ENCODE peak calls at places on chromosomes 2 and 18, in ten cellular contexts. A, V, K, Y, D, W, M, C, N and Z are unnamed samples. For H3K4me1, the result is how much of the 10 kb centered on the place peaks cover.

GRCh38 chr2:226797289-226797988 is 2.2 kb downstream of the IRS1 start:
- DNase-seq in C (no peak), Y (no peak), V (no peak), D (no peak), A (no peak), M (peak), W (no peak), N (no peak), K (peak), Z (no peak)

GRCh38 chr18:68721681-68722583 is 7.0 kb upstream of the TMX3 start:
- DNase-seq in A (no peak), D (no peak), K (no peak), Y (no peak), N (no peak), V (no peak), W (peak), M (no peak), C (no peak), Z (no peak)

GRCh38 chr2:29923110-29923721 is 1.8 kb upstream of the ALK start:
- DNase-seq in C (peak), W (peak), N (peak), M (peak), K (peak), V (peak), Y (no peak), A (peak), D (no peak), Z (peak)

GRCh38 chr2:127103243-127104165 is 3.5 kb downstream of the BIN1 start:
- DNase-seq in V (no peak), C (no peak), A (no peak), D (no peak), Y (no peak), N (no peak), M (peak), W (no peak), K (peak), Z (no peak)

GRCh38 chr2:199230091-199230490 is 227.6 kb downstream of the SATB2 start:
- DNase-seq in N (no peak), W (no peak), Y (no peak), C (no peak), K (no peak), A (no peak), V (peak), M (no peak), D (no peak), Z (no peak)

GRCh38 chr18:9614401-9615279 is at the start of gene PPP4R1:
- DNase-seq in K (peak), V (peak), A (peak), C (peak), M (peak), D (peak), W (peak), Y (peak), N (peak), Z (peak)

GRCh38 chr2:151826737-151827157 is 1.5 kb downstream of the ARL5A start:
- DNase-seq in V (peak), M (no peak), N (no peak), C (peak), W (no peak), K (no peak), A (no peak), Y (no peak), D (no peak), Z (no peak)

GRCh38 chr2:111039984-111040383 is 80.7 kb upstream of the BCL2L11 start:
- DNase-seq in K (no peak), W (no peak), V (no peak), Y (no peak), C (no peak), N (peak), D (no peak), M (no peak), A (no peak), Z (no peak)

GRCh38 chr2:152415811-152416210 is 80.8 kb downstream of the FMNL2 start:
- DNase-seq in D (no peak), C (no peak), A (no peak), V (no peak), Y (no peak), K (no peak), M (no peak), W (no peak), N (no peak), Z (no peak)

GRCh38 chr2:183812091-183812490 is 687.8 kb downstream of the NUP35 start:
- DNase-seq in K (no peak), Y (no peak), A (no peak), N (no peak), M (no peak), C (no peak), W (no peak), V (peak), D (no peak), Z (no peak)

GRCh38 chr18:23718243-23718720 is 29.0 kb downstream of the LAMA3 start:
- DNase-seq in M (no peak), D (no peak), W (no peak), K (no peak), Y (no peak), A (no peak), V (peak), N (no peak), C (no peak), Z (no peak)

GRCh38 chr2:200219400-200220113 is 86.9 kb upstream of the SPATS2L start:
- DNase-seq in W (no peak), M (no peak), D (no peak), A (no peak), Y (no peak), V (no peak), N (no peak), C (no peak), K (no peak), Z (no peak)

GRCh38 chr2:11332596-11332995 is 11.8 kb downstream of the ROCK2 start:
- DNase-seq in W (no peak), D (no peak), Y (no peak), N (no peak), A (no peak), M (no peak), K (no peak), C (no peak), V (no peak), Z (no peak)

GRCh38 chr2:207983654-207984053 is 41.7 kb downstream of the PLEKHM3 start:
- DNase-seq in W (no peak), V (no peak), Y (no peak), M (no peak), K (no peak), N (no peak), C (no peak), A (no peak), D (no peak), Z (no peak)

GRCh38 chr18:10872297-10872696 is 277.1 kb downstream of the PIEZO2 start:
- DNase-seq in W (no peak), D (no peak), K (peak), Y (no peak), A (no peak), M (no peak), N (no peak), C (no peak), V (no peak), Z (no peak)

GRCh38 chr18:46676162-46676830 is 19.3 kb upstream of the LOXHD1 start:
- DNase-seq in C (peak), V (peak), M (no peak), A (no peak), D (no peak), K (no peak), N (no peak), Y (no peak), W (no peak), Z (peak)

GRCh38 chr2:68741805-68742306 is 7.2 kb downstream of the ARHGAP25 start:
- DNase-seq in C (no peak), Y (no peak), W (no peak), M (no peak), N (peak), K (no peak), D (no peak), A (no peak), V (no peak), Z (no peak)

GRCh38 chr2:23207871-23208270 is 177.1 kb upstream of the KLHL29 start:
- DNase-seq in A (no peak), M (peak), N (no peak), W (no peak), Y (no peak), D (no peak), K (no peak), C (peak), V (no peak), Z (no peak)

GRCh38 chr2:172038604-172039003 is 38.9 kb downstream of the METAP1D start:
- DNase-seq in A (no peak), W (no peak), Y (no peak), C (peak), D (no peak), M (no peak), V (peak), N (no peak), K (no peak), Z (peak)

GRCh38 chr2:30315391-30316055 is 84.2 kb downstream of the LBH start:
- DNase-seq in V (peak), K (no peak), Y (no peak), W (peak), C (no peak), M (no peak), N (no peak), A (no peak), D (no peak), Z (no peak)

GRCh38 chr2:16396171-16396570 is 269.5 kb downstream of the CYRIA start:
- DNase-seq in K (no peak), C (no peak), M (no peak), N (no peak), W (no peak), V (no peak), Y (no peak), D (no peak), A (no peak), Z (no peak)

GRCh38 chr18:42921261-42921737 is 194.2 kb downstream of the RIT2 start:
- DNase-seq in K (no peak), N (no peak), C (no peak), M (no peak), V (no peak), A (no peak), W (no peak), Y (no peak), D (no peak), Z (no peak)

GRCh38 chr2:68104111-68104835 is 41.5 kb upstream of the C1D start:
- DNase-seq in A (no peak), N (no peak), D (no peak), V (no peak), Y (no peak), C (no peak), M (no peak), K (no peak), W (no peak), Z (no peak)

GRCh38 chr2:240310645-240311044 is 124.8 kb upstream of the GPC1 start:
- DNase-seq in A (no peak), C (no peak), M (no peak), Y (no peak), N (no peak), D (no peak), W (no peak), K (no peak), V (no peak), Z (no peak)

GRCh38 chr2:46177461-46178089 is 119.6 kb upstream of the EPAS1 start:
- DNase-seq in D (no peak), A (no peak), K (no peak), M (no peak), N (no peak), Y (no peak), C (no peak), V (no peak), W (no peak), Z (no peak)

GRCh38 chr2:5070257-5070656 is 621.9 kb upstream of the SOX11 start:
- DNase-seq in M (no peak), Y (no peak), D (no peak), N (no peak), A (no peak), V (no peak), W (no peak), K (no peak), C (peak), Z (no peak)

GRCh38 chr2:27710176-27710575 is 46.5 kb downstream of the SLC4A1AP start:
- DNase-seq in N (no peak), K (no peak), V (no peak), A (no peak), W (no peak), D (no peak), C (no peak), Y (no peak), M (no peak), Z (no peak)

GRCh38 chr2:27705851-27706622 is 42.3 kb downstream of the SLC4A1AP start:
- DNase-seq in N (no peak), K (peak), M (peak), V (peak), Y (peak), W (no peak), A (peak), D (no peak), C (peak), Z (no peak)

GRCh38 chr2:27707462-27708256 is 44.0 kb downstream of the SLC4A1AP start:
- DNase-seq in W (no peak), K (peak), M (no peak), C (no peak), V (no peak), A (peak), N (peak), Y (no peak), D (no peak), Z (no peak)

GRCh38 chr2:27708666-27709065 is 45.0 kb downstream of the SLC4A1AP start:
- DNase-seq in A (no peak), D (no peak), K (no peak), V (peak), W (no peak), M (no peak), C (no peak), N (no peak), Y (no peak), Z (no peak)

DNA sequence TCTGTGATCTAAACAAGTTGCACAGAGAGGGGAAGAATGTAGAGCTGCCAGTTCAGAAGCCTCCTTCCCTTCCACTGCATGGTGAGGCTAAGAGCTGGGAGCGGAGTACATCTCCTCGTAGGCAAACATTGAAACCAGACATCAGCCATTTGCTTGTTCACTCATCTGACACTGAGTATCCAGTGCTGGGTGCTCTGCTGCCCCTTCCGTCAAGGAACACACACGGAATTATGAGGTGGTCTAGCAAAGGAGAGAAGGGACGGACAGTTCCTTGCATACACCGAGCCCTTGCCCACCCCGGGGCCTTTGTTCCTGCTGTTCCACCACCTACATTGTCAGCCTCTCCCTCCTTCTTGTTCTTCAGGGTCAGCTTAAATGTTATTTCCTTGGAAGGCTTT is 44.6 kb downstream of the SLC4A1AP start:
- DNase-seq in W (no peak), V (no peak), M (no peak), C (no peak), K (no peak), N (peak), A (no peak), D (no peak), Y (no peak), Z (no peak)
- H3K4me1 ChIP-seq in W (under half), V (under half), M (under half), C (half or more), K (under half), N (under half), A (under half), D (under half), Y (half or more), Z (under half)

DNA sequence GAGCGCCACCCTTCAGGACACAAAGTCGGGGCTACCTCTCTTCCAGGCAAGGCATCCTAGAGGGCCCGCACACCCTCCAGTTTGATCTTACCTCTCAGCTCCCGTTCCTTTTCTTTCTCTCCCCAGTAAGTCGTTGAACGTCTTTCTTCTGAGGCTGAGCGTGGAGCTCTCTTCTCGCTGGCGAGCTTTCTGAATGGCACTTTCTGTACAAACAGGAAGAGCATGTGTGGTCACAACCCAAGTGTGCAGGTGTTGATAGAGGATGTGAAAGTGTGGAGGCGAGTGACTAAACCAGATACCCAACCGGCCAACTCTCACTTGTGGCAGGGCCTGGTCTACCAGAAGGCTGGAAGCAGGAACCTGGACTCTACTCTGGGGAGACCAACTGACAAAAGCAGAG is at the start of gene AFF3:
- DNase-seq in N (no peak), V (no peak), K (no peak), C (no peak), W (peak), M (peak), Y (no peak), D (no peak), A (peak), Z (no peak)
- H3K4me3 ChIP-seq in N (no peak), V (no peak), K (no peak), C (no peak), W (peak), M (no peak), Y (no peak), D (peak), A (no peak), Z (no peak)

GRCh38 chr2:9405636-9406035 is 17.7 kb downstream of the ITGB1BP1 start:
- DNase-seq in C (no peak), Y (no peak), N (no peak), V (peak), K (no peak), A (no peak), D (no peak), W (no peak), M (no peak), Z (no peak)
- H3K4me1 ChIP-seq in C (under half), Y (under half), N (under half), V (under half), K (under half), A (under half), D (under half), W (under half), M (under half), Z (under half)

GRCh38 chr2:176189666-176190641 is 1.5 kb downstream of the HOXD1 start:
- DNase-seq in V (no peak), C (no peak), K (no peak), N (no peak), A (no peak), W (no peak), D (no peak), M (no peak), Y (no peak), Z (no peak)
- H3K4me3 ChIP-seq in V (no peak), C (no peak), K (peak), N (no peak), A (peak), W (peak), D (no peak), M (peak), Y (peak), Z (no peak)

GRCh38 chr2:54608224-54608623 is 115.2 kb upstream of the EML6 start:
- DNase-seq in W (no peak), M (no peak), Y (no peak), D (no peak), V (no peak), K (no peak), C (no peak), N (no peak), A (no peak), Z (no peak)
- H3K4me1 ChIP-seq in W (under half), M (under half), Y (under half), D (under half), V (under half), K (half or more), C (half or more), N (under half), A (under half), Z (under half)

GRCh38 chr2:216285641-216286156 is 86.6 kb downstream of the MARCHF4 start:
- DNase-seq in Y (no peak), M (no peak), D (no peak), W (no peak), N (peak), A (no peak), V (no peak), C (no peak), K (no peak), Z (no peak)
- H3K4me3 ChIP-seq in Y (no peak), M (no peak), D (no peak), W (no peak), N (no peak), A (no peak), V (no peak), C (no peak), K (no peak), Z (no peak)

DNA sequence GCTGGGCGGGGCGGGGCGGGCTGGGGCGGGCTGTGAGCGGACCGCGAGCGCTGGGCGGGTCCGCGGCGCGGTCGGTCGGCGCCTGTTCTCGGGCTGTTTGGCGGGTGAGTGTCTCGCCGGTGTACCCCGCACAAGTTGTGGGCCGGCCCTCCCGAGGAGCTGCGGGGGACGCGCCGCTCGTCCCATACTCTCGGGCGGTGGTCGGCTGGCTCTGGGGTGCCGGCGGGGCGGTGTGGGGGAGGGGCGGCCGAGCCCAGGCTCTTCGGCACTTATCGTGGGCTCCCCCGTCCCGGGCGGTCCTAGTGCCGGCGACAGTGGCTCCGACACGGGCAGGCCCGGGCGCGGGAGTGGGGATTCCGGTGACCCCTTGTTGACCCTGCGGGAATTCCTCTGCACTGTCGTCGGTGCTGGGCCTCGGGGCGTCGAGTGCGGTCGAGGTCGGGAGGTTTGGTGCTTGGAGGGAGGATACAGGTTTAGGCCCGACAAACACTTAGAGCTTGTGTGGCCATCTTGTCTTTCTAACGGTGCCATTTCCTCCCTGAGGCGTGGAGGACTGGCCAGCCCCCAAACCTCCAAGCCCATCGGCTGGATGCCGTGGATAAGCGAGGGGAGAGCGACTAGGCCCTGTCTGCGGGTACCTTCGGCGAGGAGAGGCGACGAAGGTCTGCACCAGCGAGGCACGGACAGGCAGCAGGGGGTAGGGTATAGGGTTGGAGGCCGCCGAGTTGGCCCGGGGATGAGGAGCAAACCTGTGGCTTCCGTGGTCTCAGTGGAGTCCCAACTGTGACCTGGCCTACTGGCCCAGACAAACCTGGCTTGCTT is at the start of gene SEPTIN2:
- DNase-seq in V (peak), K (peak), W (peak), M (peak), Y (peak), N (peak), D (no peak), C (peak), A (peak), Z (no peak)
- H3K4me1 ChIP-seq in V (under half), K (half or more), W (half or more), M (under half), Y (half or more), N (under half), D (half or more), C (half or more), A (under half), Z (under half)

DNA sequence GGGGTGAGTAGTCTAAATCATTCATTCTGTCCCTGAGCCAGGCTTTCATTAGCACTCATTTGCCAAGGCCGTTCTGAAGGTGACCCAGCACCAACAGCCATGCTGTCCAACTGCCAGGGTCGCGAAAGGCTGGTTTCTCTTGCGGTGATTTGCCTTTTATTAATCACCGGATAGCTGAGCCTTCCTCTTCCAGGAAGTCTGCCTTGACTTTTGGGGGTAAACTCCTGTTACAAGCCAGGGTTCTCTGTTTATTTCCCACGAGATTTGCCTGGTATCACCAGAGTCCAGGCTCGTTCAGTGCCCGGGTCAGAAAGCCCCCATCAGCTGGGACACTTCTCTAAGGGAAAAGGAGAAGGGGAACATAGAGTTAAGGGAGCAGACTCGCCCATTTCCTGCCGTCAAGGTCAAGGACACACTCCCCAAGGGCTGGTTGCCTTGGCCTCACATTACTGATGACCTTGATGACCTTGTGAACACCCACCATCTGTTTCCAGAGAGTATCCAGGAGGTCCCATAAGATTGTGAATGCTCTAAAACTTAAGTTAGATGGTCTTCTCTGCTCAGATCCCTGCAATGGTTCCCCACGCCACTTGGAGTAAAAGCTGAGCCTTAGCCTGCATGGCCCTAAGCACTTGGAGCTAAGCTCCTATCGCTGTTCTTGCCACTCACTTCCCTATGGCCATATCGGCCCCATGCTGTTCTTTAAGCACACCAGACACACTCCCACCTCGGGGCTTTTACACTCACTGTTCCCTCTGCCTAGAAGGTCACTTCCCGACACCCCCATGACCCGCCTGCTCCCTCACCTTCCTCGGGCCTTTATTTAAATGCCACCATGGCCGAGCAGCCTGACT is 118.0 kb upstream of the STPG4 start:
- DNase-seq in C (no peak), A (no peak), N (no peak), V (no peak), Y (no peak), M (no peak), K (no peak), W (no peak), D (no peak), Z (no peak)
- H3K4me3 ChIP-seq in C (peak), A (peak), N (no peak), V (no peak), Y (peak), M (peak), K (no peak), W (no peak), D (no peak), Z (peak)

GRCh38 chr2:219158586-219158985 is 2.0 kb downstream of the NHEJ1 start:
- DNase-seq in N (no peak), M (no peak), V (peak), C (no peak), Y (no peak), D (no peak), K (no peak), A (no peak), W (no peak), Z (no peak)
- H3K4me1 ChIP-seq in N (under half), M (under half), V (under half), C (under half), Y (under half), D (under half), K (under half), A (under half), W (under half), Z (under half)